ENCODE peak calls at places on chromosome 4, in six cellular contexts. V is SK-N-SH, E is PC-3, K is HCT116, U is K562, Z is hepatocyte. O is an unnamed sample.

GRCh38 chr4:29549308-29549707 is 1170.9 kb upstream of the PCDH7 start:
- DNase-seq in E (peak; percentile 2), Z (no peak), U (no peak), V (no peak), K (no peak), O (no peak)

GRCh38 chr4:173478884-173479283 is 51.1 kb downstream of the HAND2 start:
- DNase-seq in Z (no peak), U (no peak), V (no peak), E (no peak), K (no peak), O (no peak)

GRCh38 chr4:56674984-56675383 is 6.1 kb downstream of the HOPX start:
- DNase-seq in V (no peak), U (no peak), Z (no peak), K (no peak), E (no peak), O (no peak)

GRCh38 chr4:128782875-128783614 is 26.5 kb upstream of the JADE1 start:
- DNase-seq in Z (no peak), E (peak; percentile 3), V (no peak), K (no peak), U (no peak), O (no peak)

GRCh38 chr4:152779513-152780266 is at the start of the genes ARFIP1 and TIGD4:
- DNase-seq in U (peak; percentile 94), E (peak; percentile 94), K (peak; percentile 95), Z (peak; percentile 97), V (peak; percentile 94), O (peak; percentile 96)

GRCh38 chr4:181007751-181008150 is 1235.5 kb upstream of the TENM3 start:
- DNase-seq in V (no peak), E (no peak), U (no peak), Z (no peak), K (no peak), O (no peak)

GRCh38 chr4:91283726-91284125 is 1020.0 kb upstream of the GRID2 start:
- DNase-seq in U (no peak), Z (no peak), K (no peak), E (no peak), V (no peak), O (no peak)

GRCh38 chr4:108072300-108072699 is 82.6 kb downstream of the HADH start:
- DNase-seq in E (peak; percentile 4), Z (peak; percentile 35), V (no peak), K (no peak), U (no peak), O (peak; percentile 75)

GRCh38 chr4:138977525-138977924 is 38.1 kb upstream of the NOCT start:
- DNase-seq in U (no peak), K (no peak), V (no peak), Z (no peak), E (no peak), O (peak; percentile 55)

GRCh38 chr4:169540774-169541173 is 71.6 kb downstream of the NEK1 start:
- DNase-seq in Z (no peak), U (no peak), E (no peak), K (no peak), V (no peak), O (no peak)

GRCh38 chr4:56049428-56050212 is 100.9 kb downstream of the CEP135 start:
- DNase-seq in E (peak; percentile 36), V (peak; percentile 69), Z (peak; percentile 56), K (peak; percentile 19), U (no peak), O (peak; percentile 75)

GRCh38 chr4:118288097-118288496 is 64.7 kb downstream of the PRSS12 start:
- DNase-seq in E (no peak), K (no peak), V (no peak), U (no peak), Z (no peak), O (no peak)

GRCh38 chr4:109998867-109999303 is 86.2 kb downstream of the EGF start:
- DNase-seq in K (peak; percentile 68), Z (peak; percentile 74), V (peak; percentile 55), U (peak; percentile 57), E (peak; percentile 75), O (peak; percentile 83)

GRCh38 chr4:8369426-8370105 is 71.0 kb downstream of the ACOX3 start:
- DNase-seq in Z (no peak), E (no peak), U (no peak), K (no peak), V (no peak), O (no peak)

GRCh38 chr4:109506890-109507289 is 53.2 kb upstream of the MCUB start:
- DNase-seq in Z (no peak), V (no peak), K (no peak), U (no peak), E (peak; percentile 5), O (no peak)

GRCh38 chr4:92317047-92317446 is 13.3 kb downstream of the GRID2 start:
- DNase-seq in V (no peak), K (no peak), E (no peak), Z (no peak), U (no peak), O (no peak)
- TF ChIP-seq CTCF in V (no peak), K (no peak), E (no peak), Z (no peak), U (no peak), O (no peak)

GRCh38 chr4:12260453-12260852 is 831.8 kb upstream of the HS3ST1 start:
- DNase-seq in U (no peak), E (no peak), K (no peak), V (no peak), Z (no peak), O (no peak)

GRCh38 chr4:12270546-12270945 is 841.9 kb upstream of the HS3ST1 start:
- DNase-seq in K (no peak), V (no peak), Z (no peak), E (no peak), U (no peak), O (no peak)

GRCh38 chr4:12265554-12265953 is 836.9 kb upstream of the HS3ST1 start:
- DNase-seq in V (no peak), U (no peak), K (no peak), E (no peak), Z (no peak), O (no peak)
- H3K4me3 ChIP-seq in V (no peak overlapping the region), U (no peak overlapping the region), K (no peak overlapping the region), E (no peak overlapping the region), Z (no peak overlapping the region), O (no peak overlapping the region)

GRCh38 chr4:15668566-15669435 is 12.8 kb upstream of the FAM200B start:
- DNase-seq in K (no peak), E (no peak), Z (no peak), V (no peak), U (no peak), O (no peak)
- H2AFZ ChIP-seq in K (no peak overlapping the region), E (no peak overlapping the region), Z (no peak overlapping the region), V (peak overlapping the region; percentile 12), U (no peak overlapping the region), O (no peak overlapping the region)

GRCh38 chr4:150411527-150411926 is 170.4 kb upstream of the MAB21L2 start:
- DNase-seq in V (peak; percentile 60), Z (no peak), U (no peak), K (no peak), E (no peak), O (no peak)
- TF ChIP-seq CTCF in V (peak; percentile 25), Z (no peak), U (no peak), K (no peak), E (no peak), O (no peak)

GRCh38 chr4:141130947-141131545 is 2.2 kb downstream of the RNF150 start:
- DNase-seq in E (no peak), V (peak; percentile 36), U (no peak), Z (no peak), K (no peak), O (no peak)
- H3K4me3 ChIP-seq in E (no peak overlapping the region), V (peak overlapping the region; percentile 97), U (no peak overlapping the region), Z (peak overlapping the region; percentile 89), K (no peak overlapping the region), O (no peak overlapping the region)

GRCh38 chr4:15656038-15656470 is 897 bp upstream of the FBXL5 start:
- DNase-seq in U (no peak), V (no peak), K (no peak), Z (no peak), E (no peak), O (no peak)
- H2AFZ ChIP-seq in U (peak overlapping the region; percentile 97), V (peak overlapping the region; percentile 91), K (no peak overlapping the region), Z (peak overlapping the region; percentile 98), E (peak overlapping the region; percentile 99), O (peak overlapping the region; percentile 87)

O was measured in OCI-LY7.